ENCODE peak calls at places on chromosomes 1 and 21, in ten cellular contexts. T, M, K, N, H, A, L, G, D and Q are unnamed samples.

GRCh38 chr1:79777481-79778219 is 771.1 kb upstream of the ADGRL4 start:
- DNase-seq in L (no peak), K (no peak), A (no peak), G (no peak), N (no peak), D (no peak), H (no peak), M (no peak), T (no peak), Q (no peak)

GRCh38 chr1:167916766-167917511 is 3.0 kb upstream of the ADCY10 start:
- DNase-seq in K (no peak), G (no peak), L (no peak), D (no peak), T (no peak), H (no peak), M (no peak), N (no peak), A (no peak), Q (no peak)

GRCh38 chr1:198162091-198162767 is 5.4 kb downstream of the NEK7 start:
- DNase-seq in L (no peak), M (no peak), T (no peak), H (no peak), A (no peak), D (no peak), K (no peak), N (no peak), G (no peak), Q (no peak)

GRCh38 chr1:171422489-171422888 is 62.8 kb upstream of the PRRC2C start:
- DNase-seq in N (no peak), K (no peak), T (no peak), D (no peak), M (no peak), L (no peak), G (no peak), H (no peak), A (peak; percentile 24), Q (no peak)

GRCh38 chr21:31732891-31733520 is 1.1 kb upstream of the SCAF4 start:
- DNase-seq in D (no peak), A (no peak), M (no peak), T (no peak), N (no peak), L (peak; percentile 7), H (peak; percentile 57), K (no peak), G (no peak), Q (no peak)

GRCh38 chr1:228365321-228366061 is 41.1 kb downstream of the TRIM11 start:
- DNase-seq in G (no peak), D (peak; percentile 16), L (no peak), H (no peak), A (no peak), K (no peak), M (no peak), N (no peak), T (no peak), Q (no peak)

GRCh38 chr21:17829472-17829871 is 10.3 kb upstream of the C21orf91 start:
- DNase-seq in M (no peak), N (no peak), A (peak; percentile 17), L (no peak), K (no peak), D (no peak), H (no peak), G (no peak), T (no peak), Q (no peak)

GRCh38 chr1:228241259-228241658 is 33.4 kb downstream of the OBSCN start:
- DNase-seq in K (no peak), G (no peak), H (no peak), A (no peak), D (no peak), L (no peak), N (no peak), T (no peak), M (no peak), Q (no peak)

GRCh38 chr1:151720974-151721787 is at the start of gene RIIAD1:
- DNase-seq in G (no peak), H (peak; percentile 44), A (no peak), T (no peak), L (peak; percentile 34), M (no peak), N (peak; percentile 51), D (no peak), K (peak; percentile 48), Q (no peak)

GRCh38 chr1:43293896-43294760 is 6.7 kb upstream of the TIE1 start:
- DNase-seq in T (peak; percentile 45), L (no peak), K (no peak), D (no peak), A (peak; percentile 57), M (no peak), N (no peak), G (no peak), H (no peak), Q (no peak)

GRCh38 chr1:150258275-150258666 is 697 bp downstream of the CA14 start:
- DNase-seq in D (no peak), G (no peak), K (no peak), H (no peak), M (no peak), A (no peak), N (no peak), T (no peak), L (no peak), Q (no peak)

GRCh38 chr1:150257624-150258274 is at the start of gene CA14:
- DNase-seq in T (no peak), N (peak; percentile 29), G (no peak), K (no peak), D (no peak), A (no peak), M (no peak), H (no peak), L (no peak), Q (no peak)

GRCh38 chr1:150256193-150256548 is 1.4 kb upstream of the CA14 start:
- DNase-seq in A (no peak), K (no peak), H (no peak), L (no peak), N (no peak), M (no peak), D (no peak), G (no peak), T (no peak), Q (no peak)

GRCh38 chr1:150259217-150259616 is 1.6 kb downstream of the CA14 start:
- DNase-seq in L (no peak), H (no peak), K (no peak), G (no peak), N (no peak), M (no peak), D (no peak), A (no peak), T (no peak), Q (no peak)

GRCh38 chr1:150256549-150257341 is 829 bp upstream of the CA14 start:
- DNase-seq in M (no peak), L (no peak), K (no peak), N (no peak), A (no peak), D (no peak), H (no peak), T (no peak), G (no peak), Q (no peak)
- H3K27ac ChIP-seq in M (no peak overlapping the region), L (no peak overlapping the region), K (no peak overlapping the region), N (no peak overlapping the region), A (no peak overlapping the region), D (no peak overlapping the region), H (no peak overlapping the region), T (no peak overlapping the region), G (no peak overlapping the region), Q (peak overlapping the region; percentile 45)

DNA sequence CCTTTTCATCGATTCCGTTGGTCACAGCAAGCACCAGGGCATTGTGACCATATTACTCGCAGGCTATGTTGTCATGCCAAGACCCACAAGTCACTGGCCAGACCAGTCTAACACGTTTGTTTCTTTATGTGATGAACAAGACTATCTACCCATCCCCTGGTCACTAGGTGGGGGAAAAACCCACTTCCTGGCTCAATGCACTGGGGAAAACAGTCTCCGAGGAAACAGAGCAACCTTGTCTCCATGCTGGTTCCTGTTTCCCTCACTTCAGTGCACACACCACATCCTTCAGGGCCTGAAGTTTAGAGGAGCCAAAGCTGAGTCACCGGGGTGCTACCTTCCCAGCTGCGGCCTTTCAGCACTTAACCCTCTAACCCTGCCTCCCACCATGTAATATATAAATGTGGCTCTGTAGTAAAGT is 20.9 kb downstream of the ERICH3 start:
- DNase-seq in A (peak; percentile 96), M (no peak), H (peak; percentile 32), L (no peak), K (no peak), G (no peak), T (peak; percentile 52), D (no peak), N (no peak), Q (no peak)
- H3K4me3 ChIP-seq in A (no peak overlapping the region), M (no peak overlapping the region), H (no peak overlapping the region), L (no peak overlapping the region), K (no peak overlapping the region), G (no peak overlapping the region), T (no peak overlapping the region), D (no peak overlapping the region), N (no peak overlapping the region), Q (no peak overlapping the region)

GRCh38 chr1:153763365-153764225 is 11.6 kb upstream of the SLC27A3 start:
- DNase-seq in K (no peak), M (no peak), G (no peak), N (no peak), L (no peak), T (no peak), H (no peak), D (no peak), A (no peak), Q (no peak)

GRCh38 chr1:153764315-153764714 is 10.9 kb upstream of the SLC27A3 start:
- DNase-seq in G (no peak), L (no peak), K (no peak), T (no peak), D (no peak), M (no peak), N (no peak), A (no peak), H (no peak), Q (no peak)

DNA sequence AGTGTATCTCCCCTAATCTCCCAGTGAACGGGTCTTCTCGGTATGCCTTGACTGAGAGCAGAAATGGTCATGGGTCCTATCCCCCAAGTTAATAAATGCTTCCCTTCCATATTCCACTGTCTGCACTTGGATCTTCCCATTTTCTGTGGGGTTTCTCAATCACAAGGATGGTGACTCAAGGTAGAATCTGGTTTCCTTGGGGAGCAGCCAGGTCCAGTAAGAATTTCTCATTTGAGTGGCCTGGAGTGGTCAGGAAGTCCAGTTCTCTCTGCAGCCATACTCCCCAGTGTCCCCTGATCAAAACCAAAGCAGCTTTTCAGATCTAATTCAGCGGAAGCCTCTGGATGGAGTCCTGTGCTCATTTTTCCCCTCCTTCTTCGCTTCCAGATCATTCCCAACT is 14.8 kb upstream of the SLC27A3 start:
- DNase-seq in G (no peak), L (no peak), H (no peak), N (no peak), T (no peak), K (no peak), A (no peak), D (no peak), M (no peak), Q (no peak)
- H3K4me1 ChIP-seq in G (no peaks in the 10 kb centered on the region), L (no peaks in the 10 kb centered on the region), H (no peaks in the 10 kb centered on the region), N (peaks cover 26% of the 10 kb centered on the region), T (no peaks in the 10 kb centered on the region), K (no peaks in the 10 kb centered on the region), A (no peaks in the 10 kb centered on the region), D (no peaks in the 10 kb centered on the region), M (no peaks in the 10 kb centered on the region), Q (no peaks in the 10 kb centered on the region)

DNA sequence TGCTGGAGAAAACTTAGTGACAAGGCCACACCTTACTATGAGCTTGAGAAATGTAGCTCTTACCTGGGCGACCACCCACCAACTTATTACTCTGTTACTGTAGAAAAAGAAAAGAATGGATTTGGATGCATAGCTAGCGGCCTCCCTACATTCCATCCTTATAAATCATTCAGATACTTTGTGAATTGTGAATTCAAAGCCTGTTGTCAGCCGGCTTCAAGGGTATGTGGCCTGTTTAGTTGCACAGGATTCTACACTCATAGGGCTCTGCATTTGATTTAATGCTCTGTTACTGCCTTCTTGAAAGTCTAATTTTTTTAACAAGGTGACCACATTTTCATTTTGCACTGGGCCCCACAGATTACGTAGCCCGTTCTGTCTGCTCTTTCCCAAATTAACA is 71.7 kb upstream of the GCLM start:
- DNase-seq in T (no peak), A (no peak), L (no peak), G (no peak), M (no peak), D (no peak), H (no peak), K (no peak), N (no peak), Q (no peak)
- H3K27ac ChIP-seq in T (peak overlapping the region; percentile 82), A (no peak overlapping the region), L (no peak overlapping the region), G (no peak overlapping the region), M (no peak overlapping the region), D (no peak overlapping the region), H (no peak overlapping the region), K (no peak overlapping the region), N (no peak overlapping the region), Q (no peak overlapping the region)